ENCODE peak calls at places on chromosomes 3 and 15, in eight cellular contexts. One of them, this sample, is unnamed.
A peak's percentile ranks its signal among the peaks of the same experiment; 100 is the strongest.

GRCh38 chr15:97081666-97082226 is 751.2 kb downstream of the NR2F2 start:
- DNase-seq in fibroblast of lung: no peak
- DNase-seq in fibroblast of villous mesenchyme: no peak
- DNase-seq in progenitor cell of endocrine pancreas: no peak
- DNase-seq in K562: no peak
- DNase-seq in gastrocnemius medialis: no peak
- DNase-seq in fibroblast of the aortic adventitia: no peak
- DNase-seq in HL-60: no peak
- DNase-seq in this sample: no peak

GRCh38 chr15:95996494-95996893 is 334.0 kb upstream of the NR2F2 start:
- DNase-seq in fibroblast of villous mesenchyme: no peak
- DNase-seq in progenitor cell of endocrine pancreas: no peak
- DNase-seq in K562: no peak
- DNase-seq in fibroblast of the aortic adventitia: no peak
- DNase-seq in HL-60: no peak
- DNase-seq in gastrocnemius medialis: no peak
- DNase-seq in fibroblast of lung: peak; percentile 68
- DNase-seq in this sample: no peak

GRCh38 chr3:53137835-53138446 is 7.7 kb upstream of the RFT1 start:
- DNase-seq in fibroblast of lung: no peak
- DNase-seq in fibroblast of the aortic adventitia: no peak
- DNase-seq in K562: no peak
- DNase-seq in fibroblast of villous mesenchyme: peak; percentile 63
- DNase-seq in HL-60: no peak
- DNase-seq in gastrocnemius medialis: no peak
- DNase-seq in progenitor cell of endocrine pancreas: no peak
- DNase-seq in this sample: no peak

GRCh38 chr15:41337047-41337446 is 4.4 kb downstream of the NUSAP1 start:
- DNase-seq in fibroblast of villous mesenchyme: no peak
- DNase-seq in progenitor cell of endocrine pancreas: no peak
- DNase-seq in K562: no peak
- DNase-seq in fibroblast of the aortic adventitia: no peak
- DNase-seq in fibroblast of lung: no peak
- DNase-seq in HL-60: no peak
- DNase-seq in gastrocnemius medialis: no peak
- DNase-seq in this sample: no peak

GRCh38 chr15:36996538-36997181 is 103.7 kb downstream of the MEIS2 start:
- DNase-seq in progenitor cell of endocrine pancreas: no peak
- DNase-seq in fibroblast of the aortic adventitia: no peak
- DNase-seq in gastrocnemius medialis: no peak
- DNase-seq in fibroblast of lung: no peak
- DNase-seq in HL-60: no peak
- DNase-seq in K562: no peak
- DNase-seq in fibroblast of villous mesenchyme: peak; percentile 45
- DNase-seq in this sample: no peak

GRCh38 chr3:19972056-19972455 is 25.2 kb downstream of the RAB5A start:
- DNase-seq in K562: no peak
- DNase-seq in progenitor cell of endocrine pancreas: no peak
- DNase-seq in fibroblast of the aortic adventitia: peak; percentile 70
- DNase-seq in HL-60: no peak
- DNase-seq in fibroblast of lung: peak; percentile 58
- DNase-seq in fibroblast of villous mesenchyme: peak; percentile 54
- DNase-seq in gastrocnemius medialis: no peak
- DNase-seq in this sample: no peak

GRCh38 chr3:112117826-112118571 is 15.0 kb downstream of the GCSAM start:
- DNase-seq in progenitor cell of endocrine pancreas: no peak
- DNase-seq in gastrocnemius medialis: no peak
- DNase-seq in HL-60: peak; percentile 62
- DNase-seq in fibroblast of the aortic adventitia: no peak
- DNase-seq in K562: no peak
- DNase-seq in fibroblast of lung: no peak
- DNase-seq in fibroblast of villous mesenchyme: no peak
- DNase-seq in this sample: no peak

GRCh38 chr15:98856540-98856907 is 151.1 kb downstream of the PGPEP1L start:
- DNase-seq in progenitor cell of endocrine pancreas: no peak
- DNase-seq in gastrocnemius medialis: no peak
- DNase-seq in K562: no peak
- DNase-seq in fibroblast of lung: peak; percentile 94
- DNase-seq in fibroblast of villous mesenchyme: peak; percentile 83
- DNase-seq in fibroblast of the aortic adventitia: peak; percentile 95
- DNase-seq in HL-60: no peak
- DNase-seq in this sample: no peak

GRCh38 chr3:31959951-31960792 is 20.9 kb downstream of the OSBPL10 start:
- DNase-seq in progenitor cell of endocrine pancreas: no peak
- DNase-seq in HL-60: no peak
- DNase-seq in gastrocnemius medialis: no peak
- DNase-seq in K562: no peak
- DNase-seq in fibroblast of lung: peak; percentile 72
- DNase-seq in fibroblast of the aortic adventitia: peak; percentile 60
- DNase-seq in fibroblast of villous mesenchyme: peak; percentile 77
- DNase-seq in this sample: no peak

GRCh38 chr3:149384911-149385321 is 7.5 kb upstream of the TM4SF1 start:
- DNase-seq in K562: no peak
- DNase-seq in fibroblast of the aortic adventitia: peak; percentile 78
- DNase-seq in fibroblast of lung: peak; percentile 98
- DNase-seq in fibroblast of villous mesenchyme: peak; percentile 94
- DNase-seq in gastrocnemius medialis: peak; percentile 17
- DNase-seq in progenitor cell of endocrine pancreas: no peak
- DNase-seq in HL-60: no peak
- DNase-seq in this sample: no peak

GRCh38 chr15:57792729-57793449 is 86.4 kb downstream of the POLR2M start:
- DNase-seq in K562: no peak
- DNase-seq in gastrocnemius medialis: no peak
- DNase-seq in HL-60: no peak
- DNase-seq in fibroblast of the aortic adventitia: no peak
- DNase-seq in fibroblast of villous mesenchyme: no peak
- DNase-seq in fibroblast of lung: no peak
- DNase-seq in progenitor cell of endocrine pancreas: no peak
- DNase-seq in this sample: no peak

GRCh38 chr3:35224571-35225280 is 414.6 kb upstream of the ARPP21 start:
- DNase-seq in fibroblast of lung: peak; percentile 18
- DNase-seq in K562: no peak
- DNase-seq in gastrocnemius medialis: no peak
- DNase-seq in fibroblast of the aortic adventitia: no peak
- DNase-seq in progenitor cell of endocrine pancreas: no peak
- DNase-seq in fibroblast of villous mesenchyme: no peak
- DNase-seq in HL-60: no peak
- DNase-seq in this sample: no peak

GRCh38 chr3:124306665-124307064 is 314.7 kb upstream of the ROPN1 start:
- DNase-seq in progenitor cell of endocrine pancreas: no peak
- DNase-seq in gastrocnemius medialis: no peak
- DNase-seq in K562: no peak
- DNase-seq in fibroblast of villous mesenchyme: no peak
- DNase-seq in fibroblast of the aortic adventitia: no peak
- DNase-seq in HL-60: no peak
- DNase-seq in fibroblast of lung: no peak
- DNase-seq in this sample: no peak

GRCh38 chr3:141804778-141805639 is 41.8 kb downstream of the GRK7 start:
- DNase-seq in fibroblast of the aortic adventitia: no peak
- DNase-seq in HL-60: no peak
- DNase-seq in fibroblast of villous mesenchyme: no peak
- DNase-seq in fibroblast of lung: no peak
- DNase-seq in progenitor cell of endocrine pancreas: no peak
- DNase-seq in gastrocnemius medialis: no peak
- DNase-seq in K562: peak; percentile 90
- DNase-seq in this sample: no peak

GRCh38 chr3:129512595-129512994 is 15.8 kb upstream of the RHO start:
- DNase-seq in HL-60: no peak
- DNase-seq in fibroblast of the aortic adventitia: no peak
- DNase-seq in progenitor cell of endocrine pancreas: no peak
- DNase-seq in fibroblast of villous mesenchyme: no peak
- DNase-seq in K562: no peak
- DNase-seq in gastrocnemius medialis: no peak
- DNase-seq in fibroblast of lung: no peak
- DNase-seq in this sample: no peak

GRCh38 chr3:59890637-59891036 is 840.8 kb upstream of the CFAP20DC start:
- DNase-seq in HL-60: no peak
- DNase-seq in K562: no peak
- DNase-seq in fibroblast of lung: no peak
- DNase-seq in progenitor cell of endocrine pancreas: no peak
- DNase-seq in fibroblast of the aortic adventitia: no peak
- DNase-seq in gastrocnemius medialis: no peak
- DNase-seq in fibroblast of villous mesenchyme: no peak
- DNase-seq in this sample: no peak

GRCh38 chr3:122987726-122988319 is 39.7 kb downstream of the SEMA5B start:
- DNase-seq in fibroblast of villous mesenchyme: no peak
- DNase-seq in HL-60: no peak
- DNase-seq in fibroblast of the aortic adventitia: no peak
- DNase-seq in K562: no peak
- DNase-seq in progenitor cell of endocrine pancreas: no peak
- DNase-seq in fibroblast of lung: no peak
- DNase-seq in gastrocnemius medialis: no peak
- DNase-seq in this sample: no peak

GRCh38 chr3:72818092-72818721 is 30.0 kb downstream of the SHQ1 start:
- DNase-seq in fibroblast of the aortic adventitia: peak; percentile 65
- DNase-seq in fibroblast of villous mesenchyme: peak; percentile 40
- DNase-seq in K562: peak; percentile 12
- DNase-seq in fibroblast of lung: peak; percentile 22
- DNase-seq in progenitor cell of endocrine pancreas: no peak
- DNase-seq in HL-60: no peak
- DNase-seq in gastrocnemius medialis: no peak
- DNase-seq in this sample: no peak

GRCh38 chr15:90294601-90295269 is 29.3 kb downstream of the NGRN start:
- DNase-seq in fibroblast of the aortic adventitia: no peak
- DNase-seq in fibroblast of villous mesenchyme: no peak
- DNase-seq in K562: peak; percentile 52
- DNase-seq in gastrocnemius medialis: no peak
- DNase-seq in progenitor cell of endocrine pancreas: no peak
- DNase-seq in HL-60: no peak
- DNase-seq in fibroblast of lung: no peak
- DNase-seq in this sample: no peak

GRCh38 chr3:66233033-66233432 is 12.2 kb downstream of the SLC25A26 start:
- DNase-seq in fibroblast of lung: no peak
- DNase-seq in fibroblast of the aortic adventitia: no peak
- DNase-seq in gastrocnemius medialis: no peak
- DNase-seq in K562: no peak
- DNase-seq in fibroblast of villous mesenchyme: no peak
- DNase-seq in progenitor cell of endocrine pancreas: no peak
- DNase-seq in HL-60: no peak
- DNase-seq in this sample: no peak

GRCh38 chr3:185215873-185216586 is 37.8 kb downstream of the EHHADH start:
- DNase-seq in K562: peak; percentile 32
- DNase-seq in gastrocnemius medialis: no peak
- DNase-seq in fibroblast of lung: no peak
- DNase-seq in fibroblast of villous mesenchyme: peak; percentile 22
- DNase-seq in HL-60: no peak
- DNase-seq in progenitor cell of endocrine pancreas: no peak
- DNase-seq in fibroblast of the aortic adventitia: peak; percentile 45
- DNase-seq in this sample: no peak

GRCh38 chr3:87082806-87083440 is 92.0 kb upstream of the VGLL3 start:
- DNase-seq in fibroblast of lung: peak; percentile 54
- DNase-seq in K562: peak; percentile 48
- DNase-seq in HL-60: peak; percentile 37
- DNase-seq in fibroblast of the aortic adventitia: peak; percentile 85
- DNase-seq in gastrocnemius medialis: no peak
- DNase-seq in fibroblast of villous mesenchyme: peak; percentile 73
- DNase-seq in progenitor cell of endocrine pancreas: no peak
- DNase-seq in this sample: no peak

GRCh38 chr3:154552338-154552737 is 122.3 kb upstream of the GPR149 start:
- DNase-seq in K562: peak; percentile 3
- DNase-seq in HL-60: no peak
- DNase-seq in fibroblast of lung: no peak
- DNase-seq in progenitor cell of endocrine pancreas: no peak
- DNase-seq in gastrocnemius medialis: no peak
- DNase-seq in fibroblast of villous mesenchyme: no peak
- DNase-seq in fibroblast of the aortic adventitia: no peak
- DNase-seq in this sample: no peak
- TF ChIP-seq CTCF in K562: peak; percentile 49
- TF ChIP-seq CTCF in HL-60: no peak
- TF ChIP-seq CTCF in fibroblast of lung: no peak
- TF ChIP-seq CTCF in progenitor cell of endocrine pancreas: peak; percentile 14
- TF ChIP-seq CTCF in gastrocnemius medialis: no peak
- TF ChIP-seq CTCF in fibroblast of villous mesenchyme: no peak
- TF ChIP-seq CTCF in fibroblast of the aortic adventitia: no peak
- TF ChIP-seq CTCF in this sample: no peak

GRCh38 chr3:25094932-25095690 is 333.0 kb upstream of the RARB start:
- DNase-seq in K562: no peak
- DNase-seq in fibroblast of lung: no peak
- DNase-seq in fibroblast of the aortic adventitia: no peak
- DNase-seq in fibroblast of villous mesenchyme: no peak
- DNase-seq in progenitor cell of endocrine pancreas: no peak
- DNase-seq in gastrocnemius medialis: no peak
- DNase-seq in HL-60: no peak
- DNase-seq in this sample: no peak
- TF ChIP-seq CTCF in K562: no peak
- TF ChIP-seq CTCF in fibroblast of lung: no peak
- TF ChIP-seq CTCF in fibroblast of the aortic adventitia: no peak
- TF ChIP-seq CTCF in fibroblast of villous mesenchyme: no peak
- TF ChIP-seq CTCF in progenitor cell of endocrine pancreas: no peak
- TF ChIP-seq CTCF in gastrocnemius medialis: no peak
- TF ChIP-seq CTCF in HL-60: no peak
- TF ChIP-seq CTCF in this sample: no peak

GRCh38 chr3:48556796-48557626 is at the start of gene PFKFB4:
- DNase-seq in fibroblast of the aortic adventitia: peak; percentile 99
- DNase-seq in fibroblast of villous mesenchyme: peak; percentile 99
- DNase-seq in K562: peak; percentile 97
- DNase-seq in progenitor cell of endocrine pancreas: peak; percentile 99
- DNase-seq in HL-60: peak; percentile 99
- DNase-seq in fibroblast of lung: peak; percentile 99
- DNase-seq in gastrocnemius medialis: peak; percentile 99
- DNase-seq in this sample: peak; percentile 98
- TF ChIP-seq CTCF in fibroblast of the aortic adventitia: no peak
- TF ChIP-seq CTCF in fibroblast of villous mesenchyme: peak; percentile 10
- TF ChIP-seq CTCF in K562: no peak
- TF ChIP-seq CTCF in progenitor cell of endocrine pancreas: peak; percentile 26
- TF ChIP-seq CTCF in HL-60: no peak
- TF ChIP-seq CTCF in fibroblast of lung: no peak
- TF ChIP-seq CTCF in gastrocnemius medialis: no peak
- TF ChIP-seq CTCF in this sample: peak; percentile 42

GRCh38 chr3:48573973-48574585 is 10.5 kb upstream of the UCN2 start:
- DNase-seq in K562: no peak
- DNase-seq in fibroblast of the aortic adventitia: no peak
- DNase-seq in progenitor cell of endocrine pancreas: no peak
- DNase-seq in gastrocnemius medialis: no peak
- DNase-seq in HL-60: no peak
- DNase-seq in fibroblast of villous mesenchyme: no peak
- DNase-seq in fibroblast of lung: no peak
- DNase-seq in this sample: no peak
- TF ChIP-seq CTCF in K562: no peak
- TF ChIP-seq CTCF in fibroblast of the aortic adventitia: no peak
- TF ChIP-seq CTCF in progenitor cell of endocrine pancreas: no peak
- TF ChIP-seq CTCF in gastrocnemius medialis: no peak
- TF ChIP-seq CTCF in HL-60: no peak
- TF ChIP-seq CTCF in fibroblast of villous mesenchyme: no peak
- TF ChIP-seq CTCF in fibroblast of lung: no peak
- TF ChIP-seq CTCF in this sample: no peak

GRCh38 chr3:139506792-139507191 is 30.5 kb upstream of the RBP2 start:
- DNase-seq in fibroblast of lung: no peak
- DNase-seq in gastrocnemius medialis: no peak
- DNase-seq in fibroblast of villous mesenchyme: no peak
- DNase-seq in progenitor cell of endocrine pancreas: no peak
- DNase-seq in HL-60: no peak
- DNase-seq in K562: peak; percentile 13
- DNase-seq in fibroblast of the aortic adventitia: no peak
- DNase-seq in this sample: no peak
- TF ChIP-seq CTCF in fibroblast of lung: no peak
- TF ChIP-seq CTCF in gastrocnemius medialis: no peak
- TF ChIP-seq CTCF in fibroblast of villous mesenchyme: peak; percentile 5
- TF ChIP-seq CTCF in progenitor cell of endocrine pancreas: no peak
- TF ChIP-seq CTCF in HL-60: no peak
- TF ChIP-seq CTCF in K562: no peak
- TF ChIP-seq CTCF in fibroblast of the aortic adventitia: peak; percentile 9
- TF ChIP-seq CTCF in this sample: no peak

This sample was measured in type B pancreatic cell.